ENCODE peak calls at places on chromosomes 16 and 17, in seven cellular contexts. S is type B pancreatic cell, R is lung, H is heart left ventricle, O is cardiac fibroblast, B is endodermal cell, F is neural progenitor cell. C is an unnamed sample.

GRCh38 chr17:37220609-37220953 is 155.2 kb upstream of the C17orf78 start:
- DNase-seq in S (no peak), R (no peak), H (no peak), O (peak; percentile 50), B (peak; percentile 79), F (peak; percentile 57), C (peak; percentile 45)

GRCh38 chr17:72602517-72603345 is 481.9 kb downstream of the SOX9 start:
- DNase-seq in S (no peak), R (no peak), H (no peak), O (peak; percentile 68), B (peak; percentile 89), F (peak; percentile 78), C (no peak)

GRCh38 chr16:71347146-71347545 is 11.4 kb upstream of the CALB2 start:
- DNase-seq in S (no peak), R (no peak), H (no peak), O (no peak), B (no peak), F (no peak), C (no peak)

GRCh38 chr17:9872852-9873251 is 32.2 kb downstream of the RCVRN start:
- DNase-seq in S (no peak), R (no peak), H (no peak), O (no peak), B (peak; percentile 41), F (no peak), C (no peak)

GRCh38 chr16:88350922-88351321 is 31.8 kb upstream of the ZNF469 start:
- DNase-seq in S (no peak), R (no peak), H (peak; percentile 59), O (no peak), B (no peak), F (no peak), C (peak; percentile 23)

GRCh38 chr16:31421587-31421986 is 6.6 kb downstream of the COX6A2 start:
- DNase-seq in S (no peak), R (no peak), H (peak; percentile 44), O (no peak), B (no peak), F (no peak), C (no peak)

GRCh38 chr16:63337264-63337663 is 1301.0 kb upstream of the CDH8 start:
- DNase-seq in S (no peak), R (no peak), H (no peak), O (no peak), B (no peak), F (no peak), C (no peak)

GRCh38 chr17:354651-355556 is 2.3 kb upstream of the RPH3AL start:
- DNase-seq in S (no peak), R (peak; percentile 83), H (no peak), O (no peak), B (no peak), F (no peak), C (no peak)

GRCh38 chr16:59527206-59527997 is 793.3 kb upstream of the GOT2 start:
- DNase-seq in S (no peak), R (no peak), H (no peak), O (peak; percentile 4), B (no peak), F (no peak), C (no peak)

GRCh38 chr17:68491864-68492263 is 20.4 kb upstream of the PRKAR1A start:
- DNase-seq in S (no peak), R (peak; percentile 55), H (peak; percentile 70), O (no peak), B (no peak), F (no peak), C (no peak)

GRCh38 chr16:80718480-80719220 is 85.7 kb downstream of the CDYL2 start:
- DNase-seq in S (no peak), R (no peak), H (no peak), O (peak; percentile 44), B (peak; percentile 50), F (peak; percentile 20), C (no peak)

GRCh38 chr16:85359147-85359822 is 247.0 kb upstream of the CIBAR2 start:
- DNase-seq in S (no peak), R (no peak), H (no peak), O (peak; percentile 67), B (no peak), F (no peak), C (no peak)

GRCh38 chr16:85360323-85361277 is 248.3 kb upstream of the CIBAR2 start:
- DNase-seq in S (no peak), R (peak; percentile 45), H (no peak), O (no peak), B (no peak), F (no peak), C (peak; percentile 88)

GRCh38 chr16:85363427-85363826 is 249.7 kb upstream of the GSE1 start:
- DNase-seq in S (no peak), R (no peak), H (no peak), O (no peak), B (no peak), F (no peak), C (no peak)

GRCh38 chr16:85362443-85362842 is 250.2 kb upstream of the CIBAR2 start:
- DNase-seq in S (no peak), R (no peak), H (no peak), O (no peak), B (no peak), F (no peak), C (no peak)

GRCh38 chr16:85361441-85362118 is 249.3 kb upstream of the CIBAR2 start:
- DNase-seq in S (no peak), R (peak; percentile 86), H (peak; percentile 78), O (no peak), B (no peak), F (no peak), C (peak; percentile 77)
- TF ChIP-seq CTCF in S (no peak), R (no peak), H (no peak), O (no peak), B (no peak), F (no peak), C (no peak)

GRCh38 chr16:68086336-68086821 is 1.2 kb downstream of the NFATC3 start:
- DNase-seq in S (no peak), R (no peak), H (no peak), O (no peak), B (no peak), F (peak; percentile 52), C (peak; percentile 39)

GRCh38 chr16:68083861-68084503 is 1.2 kb upstream of the NFATC3 start:
- DNase-seq in S (no peak), R (no peak), H (no peak), O (peak; percentile 58), B (no peak), F (peak; percentile 64), C (no peak)

GRCh38 chr16:68083239-68083781 is 1.9 kb upstream of the NFATC3 start:
- DNase-seq in S (no peak), R (no peak), H (no peak), O (no peak), B (no peak), F (no peak), C (no peak)

GRCh38 chr16:68085259-68086071 is at the start of gene NFATC3:
- DNase-seq in S (peak; percentile 98), R (peak; percentile 98), H (peak; percentile 99), O (peak; percentile 98), B (peak; percentile 100), F (peak; percentile 99), C (peak; percentile 97)

DNA sequence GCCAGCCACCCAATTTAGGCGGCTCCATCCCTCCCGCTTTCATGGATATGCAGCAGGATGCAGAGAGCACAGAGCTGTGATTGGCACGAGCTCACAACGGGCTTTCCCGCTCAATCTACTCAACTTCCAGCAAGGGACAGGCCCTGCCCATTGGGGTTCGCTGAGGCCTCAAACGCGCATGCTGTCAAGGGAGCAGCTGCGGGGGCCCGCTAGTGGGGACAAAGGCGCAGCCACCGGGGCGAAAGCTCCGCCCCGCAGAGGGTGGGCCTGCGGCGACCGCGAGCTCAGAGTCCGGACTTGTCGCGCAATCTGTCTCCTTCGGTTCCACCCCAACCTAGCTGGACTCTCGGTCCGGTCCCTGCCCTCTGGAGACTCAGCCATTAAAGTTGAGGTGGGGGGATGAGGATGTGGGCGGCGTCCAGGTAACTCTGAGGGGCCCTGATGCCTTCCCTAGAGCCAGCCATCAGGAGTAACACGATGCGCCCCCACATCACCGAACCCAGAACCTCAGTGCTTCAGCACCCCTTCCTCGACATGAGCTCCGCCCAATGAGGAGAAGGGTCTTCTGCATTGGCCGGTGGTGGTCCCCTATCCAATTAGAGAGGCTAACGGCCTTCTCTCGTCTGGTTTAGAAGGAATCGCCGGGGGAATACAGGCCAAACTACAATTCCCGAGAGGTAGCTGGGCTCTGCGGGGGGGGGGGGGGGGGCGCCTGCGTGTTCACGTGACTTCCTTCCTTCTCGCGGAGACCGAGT is 489 bp upstream of the NFATC3 start:
- DNase-seq in S (peak; percentile 89), R (peak; percentile 89), H (peak; percentile 96), O (peak; percentile 71), B (peak; percentile 91), F (peak; percentile 93), C (peak; percentile 90)
- TF ChIP-seq CTCF in S (no peak), R (no peak), H (no peak), O (no peak), B (no peak), F (no peak), C (no peak)

GRCh38 chr16:51818342-51818944 is 667.4 kb upstream of the SALL1 start:
- DNase-seq in S (no peak), R (no peak), H (no peak), O (peak; percentile 65), B (peak; percentile 92), F (peak; percentile 74), C (peak; percentile 28)
- TF ChIP-seq CTCF in S (peak; percentile 79), R (peak; percentile 13), H (peak; percentile 42), O (peak; percentile 92), B (peak; percentile 97), F (peak; percentile 87), C (peak; percentile 49)

GRCh38 chr17:42071810-42072209 is 21.4 kb upstream of the C17orf113 start:
- DNase-seq in S (no peak), R (no peak), H (no peak), O (no peak), B (no peak), F (no peak), C (no peak)

GRCh38 chr17:42068979-42069378 is 18.6 kb upstream of the C17orf113 start:
- DNase-seq in S (no peak), R (no peak), H (no peak), O (no peak), B (peak; percentile 77), F (no peak), C (no peak)

GRCh38 chr17:42076797-42077559 is 21.3 kb downstream of the ZNF385C start:
- DNase-seq in S (no peak), R (no peak), H (no peak), O (no peak), B (no peak), F (no peak), C (no peak)

GRCh38 chr17:42075789-42076188 is 22.5 kb downstream of the ZNF385C start:
- DNase-seq in S (no peak), R (no peak), H (no peak), O (no peak), B (no peak), F (no peak), C (no peak)

DNA sequence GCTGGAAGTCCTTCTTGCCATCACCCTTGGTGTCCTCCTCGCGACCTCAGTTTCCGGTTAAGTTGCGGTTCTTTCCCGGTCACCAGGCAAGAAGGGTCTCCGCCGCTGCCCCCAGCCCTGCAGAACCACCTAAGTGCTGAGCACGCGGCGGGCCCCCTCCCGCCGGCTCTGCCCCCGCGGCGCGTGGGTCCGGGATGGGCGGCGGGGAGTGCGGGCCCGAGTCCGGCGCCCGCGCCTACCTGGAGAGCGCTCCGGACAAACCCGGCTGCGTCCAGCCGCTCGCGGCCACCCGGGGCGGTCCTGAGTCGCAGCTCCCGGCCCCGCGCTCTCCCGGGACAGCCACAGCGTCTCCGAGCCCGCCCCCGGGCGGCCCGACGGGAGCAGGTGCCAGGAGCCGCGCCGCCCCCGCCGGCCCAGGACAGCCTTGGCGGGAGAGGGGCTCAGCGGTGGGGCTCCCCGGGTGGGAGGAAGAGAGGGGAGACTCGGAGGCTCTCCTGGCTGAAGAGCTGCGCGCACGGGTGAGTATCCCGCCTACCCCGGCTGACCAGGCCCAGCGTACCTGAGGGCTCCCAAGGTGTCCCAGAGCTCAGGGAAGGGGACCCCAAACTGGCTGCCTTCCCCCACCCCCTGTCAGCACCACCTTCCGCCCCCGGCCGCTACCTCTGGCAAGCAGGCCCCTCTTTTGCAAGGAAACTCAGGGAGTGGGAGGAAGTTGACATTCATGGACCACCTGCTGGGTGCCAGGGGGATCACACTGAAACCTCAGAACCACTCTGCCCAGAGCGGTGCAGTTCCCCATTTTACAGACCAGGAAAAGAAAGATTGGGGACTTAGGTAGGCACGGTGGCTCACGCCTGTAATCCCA is 22.2 kb upstream of the C17orf113 start:
- DNase-seq in S (no peak), R (no peak), H (no peak), O (no peak), B (peak; percentile 84), F (peak; percentile 79), C (peak; percentile 83)
- TF ChIP-seq CTCF in S (peak; percentile 44), R (no peak), H (no peak), O (no peak), B (peak; percentile 34), F (no peak), C (no peak)